ENCODE peak calls at places on chromosomes 3 and 15, in six cellular contexts. U, V, P, Z, I and K are unnamed samples.

GRCh38 chr15:99507016-99507731 is 58.6 kb upstream of the MEF2A start:
- DNase-seq in U (no peak), V (peak; percentile 45), P (no peak), Z (peak; percentile 78), I (peak; percentile 88), K (peak; percentile 31)

GRCh38 chr3:23372296-23372695 is 169.2 kb downstream of the UBE2E2 start:
- DNase-seq in U (no peak), V (no peak), P (no peak), Z (no peak), I (no peak), K (no peak)

GRCh38 chr15:79505956-79506355 is 73.8 kb downstream of the MINAR1 start:
- DNase-seq in U (no peak), V (peak; percentile 17), P (no peak), Z (no peak), I (no peak), K (no peak)

GRCh38 chr15:53962646-53963561 is 15.3 kb upstream of the UNC13C start:
- DNase-seq in U (no peak), V (no peak), P (peak; percentile 45), Z (no peak), I (no peak), K (peak; percentile 57)

GRCh38 chr3:45166283-45166879 is 20.2 kb upstream of the CDCP1 start:
- DNase-seq in U (no peak), V (no peak), P (no peak), Z (no peak), I (no peak), K (no peak)

GRCh38 chr3:11459147-11459837 is 184.4 kb downstream of the VGLL4 start:
- DNase-seq in U (no peak), V (peak; percentile 37), P (no peak), Z (peak; percentile 64), I (peak; percentile 70), K (no peak)

GRCh38 chr3:186476541-186476940 is 67.6 kb downstream of the CRYGS start:
- DNase-seq in U (no peak), V (no peak), P (no peak), Z (no peak), I (no peak), K (no peak)

GRCh38 chr3:79824166-79824565 is 56.4 kb upstream of the ROBO1 start:
- DNase-seq in U (no peak), V (no peak), P (no peak), Z (no peak), I (no peak), K (no peak)

GRCh38 chr3:69390771-69391170 is 4.9 kb upstream of the FRMD4B start:
- DNase-seq in U (no peak), V (no peak), P (no peak), Z (no peak), I (no peak), K (no peak)

DNA sequence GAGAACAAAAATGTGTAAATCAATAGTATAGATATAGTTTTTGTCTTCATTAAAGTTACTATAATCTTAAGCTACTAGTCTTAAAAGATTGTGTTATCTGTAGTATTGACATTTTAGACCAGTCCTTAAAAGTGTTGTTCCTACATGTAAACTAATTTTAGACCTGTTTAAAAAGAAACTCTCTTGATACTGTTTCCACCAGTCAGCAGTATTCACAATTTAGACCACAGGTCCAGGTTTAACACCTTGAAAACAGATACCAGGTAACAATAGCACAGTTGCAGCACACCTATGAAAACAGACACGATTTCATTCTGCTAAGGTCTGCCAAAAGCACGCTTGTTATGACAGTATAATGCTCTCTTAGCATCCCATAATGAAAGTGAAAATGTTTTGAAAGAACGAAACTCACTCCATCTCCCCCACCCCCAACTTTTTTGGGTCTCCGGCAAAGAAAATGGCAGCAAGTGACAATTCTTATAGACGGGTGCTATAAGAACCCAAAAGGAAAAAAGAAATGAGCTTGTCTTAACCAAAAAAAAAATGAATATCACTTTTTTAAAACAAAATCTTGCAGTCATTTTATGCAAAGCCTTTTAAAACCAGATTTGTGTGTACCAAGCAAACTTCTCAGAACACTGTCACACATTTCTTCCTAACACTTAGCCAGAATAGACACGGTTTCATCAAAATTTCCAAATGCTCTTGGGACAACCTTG is 1.6 kb downstream of the EIF4E3 start:
- DNase-seq in U (no peak), V (no peak), P (no peak), Z (no peak), I (no peak), K (peak; percentile 21)
- H3K4me3 ChIP-seq in U (no peak overlapping the region), V (peak overlapping the region; percentile 74), P (no peak overlapping the region), Z (no peak overlapping the region), I (no peak overlapping the region), K (no peak overlapping the region)

DNA sequence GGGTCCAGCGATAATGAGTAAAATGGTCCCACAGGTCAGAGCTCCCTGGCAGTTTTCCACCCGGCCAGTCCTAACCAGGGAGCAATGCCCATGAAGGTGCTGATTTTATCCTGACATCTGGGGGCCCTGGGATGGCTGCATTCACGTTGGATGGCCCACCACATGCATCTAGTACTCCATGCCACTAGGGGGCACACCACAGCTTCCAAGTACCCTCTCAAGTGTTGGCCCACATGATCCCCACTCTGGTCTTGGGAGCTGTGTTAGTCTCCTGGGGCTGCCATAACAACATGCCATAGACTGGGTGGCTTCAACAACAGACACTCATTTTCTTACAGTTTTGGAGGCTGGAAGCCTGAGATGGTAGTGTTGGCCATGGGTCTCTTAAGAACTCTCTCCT is 225.5 kb downstream of the SLCO3A1 start:
- DNase-seq in U (no peak), V (no peak), P (no peak), Z (no peak), I (no peak), K (peak; percentile 54)
- TF ChIP-seq CTCF in U (peak; percentile 64), V (peak; percentile 30), P (peak; percentile 23), Z (peak; percentile 14), I (peak; percentile 15), K (peak; percentile 49)

DNA sequence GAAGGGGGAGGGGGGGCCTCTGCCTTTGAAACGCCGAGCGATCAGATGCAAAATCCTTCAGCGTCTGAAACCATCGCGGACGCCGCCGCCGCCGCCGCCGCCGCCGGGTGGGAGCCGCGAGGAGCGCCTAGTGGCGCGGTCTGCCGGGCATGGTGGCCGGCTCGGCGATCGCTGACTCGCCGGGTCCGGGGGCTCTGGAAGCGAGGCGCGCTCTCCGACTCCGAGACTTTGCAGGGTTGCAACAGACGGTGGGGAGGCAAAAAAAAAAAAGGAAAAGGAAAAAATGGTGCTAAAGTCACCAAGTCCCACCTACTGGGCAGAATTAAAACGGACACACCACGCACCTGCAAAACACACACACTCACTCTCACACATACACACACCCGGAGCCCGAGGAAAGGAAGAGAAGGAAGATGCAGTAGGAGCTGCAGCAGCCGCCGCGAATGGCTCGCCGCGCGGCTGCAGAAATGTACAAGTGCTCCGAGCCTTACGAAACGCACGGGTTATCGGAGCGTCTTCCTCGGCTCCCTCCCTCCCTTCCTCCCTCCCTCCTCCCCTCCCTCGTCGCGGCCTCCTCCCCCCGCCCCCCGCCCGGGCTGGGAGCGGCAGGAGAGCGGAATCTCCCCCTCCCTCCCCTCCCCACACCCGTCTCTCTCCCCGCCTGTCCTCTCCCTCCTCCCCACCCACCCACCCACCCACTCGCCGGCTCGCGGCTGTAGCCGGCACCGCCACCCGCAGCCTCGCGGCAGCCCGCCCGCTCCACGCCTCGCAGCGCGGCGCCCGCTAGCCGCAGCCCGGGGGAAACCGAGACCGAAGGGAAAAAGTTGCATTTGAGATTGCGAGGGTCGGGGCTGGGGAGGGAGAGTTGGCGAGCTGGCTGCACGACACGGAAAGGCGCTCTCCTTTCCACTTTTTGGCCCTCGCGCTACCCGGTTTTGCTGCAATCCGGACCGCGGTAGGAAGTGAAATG is at the start of gene NTRK3:
- DNase-seq in U (no peak), V (peak; percentile 13), P (no peak), Z (peak; percentile 37), I (no peak), K (no peak)
- H3K4me3 ChIP-seq in U (no peak within 1 kb of the TSS), V (peak within 1 kb of the TSS; percentile 54), P (no peak within 1 kb of the TSS), Z (peak within 1 kb of the TSS; percentile 71), I (peak within 1 kb of the TSS; percentile 11), K (no peak within 1 kb of the TSS)

DNA sequence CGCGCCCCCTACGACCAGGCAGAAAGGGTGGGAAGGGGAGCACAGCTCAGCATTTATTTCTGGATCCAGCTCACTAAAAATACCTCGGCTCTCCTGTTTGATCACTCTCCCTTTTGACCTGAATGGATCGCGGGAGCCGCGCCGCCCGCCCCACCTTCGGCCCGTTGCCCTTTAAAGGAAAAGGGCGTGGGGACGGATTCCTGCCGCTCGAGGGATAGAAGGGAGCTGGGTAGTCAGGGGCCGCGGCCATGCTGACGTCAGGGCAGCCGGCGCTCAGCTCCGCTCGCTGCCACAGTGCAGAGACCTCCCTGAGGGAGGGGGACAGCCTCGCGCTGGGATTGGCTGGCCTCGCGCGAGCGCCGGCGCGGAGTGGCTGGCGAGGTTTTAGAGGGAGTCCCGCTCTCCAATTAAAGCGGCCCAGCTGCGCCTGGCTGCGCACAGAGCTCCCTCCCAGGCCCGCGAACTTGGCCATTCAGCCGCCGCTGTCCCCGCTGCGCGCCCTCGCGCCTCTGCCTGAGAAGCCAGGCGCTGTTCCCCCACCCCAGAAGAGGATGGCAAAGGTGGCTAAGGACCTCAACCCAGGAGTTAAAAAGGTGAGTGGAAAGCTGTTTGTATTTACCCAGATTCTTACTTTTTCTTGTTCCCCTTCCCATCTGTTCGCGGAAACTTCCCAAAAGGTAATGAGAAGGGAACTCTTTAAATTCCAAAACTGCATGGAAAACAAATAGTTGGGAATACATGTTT is at the start of gene LMCD1:
- DNase-seq in U (peak; percentile 57), V (peak; percentile 98), P (peak; percentile 96), Z (peak; percentile 95), I (peak; percentile 95), K (peak; percentile 90)
- TF ChIP-seq CTCF in U (no peak), V (peak; percentile 36), P (no peak), Z (no peak), I (peak; percentile 27), K (no peak)

GRCh38 chr3:138950701-138951100 is 3.7 kb downstream of the FOXL2NB start:
- DNase-seq in U (no peak), V (no peak), P (no peak), Z (no peak), I (no peak), K (no peak)
- H3K4me3 ChIP-seq in U (no peak overlapping the region), V (no peak overlapping the region), P (no peak overlapping the region), Z (peak overlapping the region; percentile 42), I (no peak overlapping the region), K (no peak overlapping the region)

GRCh38 chr3:184135149-184135910 is at the start of gene EIF2B5:
- DNase-seq in U (peak; percentile 88), V (peak; percentile 94), P (peak; percentile 92), Z (peak; percentile 86), I (peak; percentile 91), K (peak; percentile 95)
- TF ChIP-seq CTCF in U (peak; percentile 24), V (peak; percentile 34), P (no peak), Z (no peak), I (peak; percentile 47), K (peak; percentile 39)

GRCh38 chr3:108125151-108125540 is 34.3 kb upstream of the CD47 start:
- DNase-seq in U (no peak), V (no peak), P (no peak), Z (no peak), I (no peak), K (peak; percentile 27)

GRCh38 chr3:108126348-108126747 is 35.5 kb upstream of the CD47 start:
- DNase-seq in U (no peak), V (no peak), P (no peak), Z (no peak), I (no peak), K (no peak)

GRCh38 chr3:108127301-108127988 is 36.6 kb upstream of the CD47 start:
- DNase-seq in U (peak; percentile 70), V (no peak), P (no peak), Z (no peak), I (no peak), K (peak; percentile 76)

GRCh38 chr3:108124337-108125150 is 33.7 kb upstream of the CD47 start:
- DNase-seq in U (peak; percentile 98), V (no peak), P (no peak), Z (no peak), I (no peak), K (peak; percentile 97)

GRCh38 chr3:108125550-108126071 is 34.8 kb upstream of the CD47 start:
- DNase-seq in U (peak; percentile 88), V (no peak), P (no peak), Z (no peak), I (no peak), K (peak; percentile 92)
- H3K4me3 ChIP-seq in U (peak overlapping the region; percentile 57), V (no peak overlapping the region), P (no peak overlapping the region), Z (no peak overlapping the region), I (no peak overlapping the region), K (peak overlapping the region; percentile 66)

GRCh38 chr3:48432411-48433371 is 2.8 kb upstream of the PLXNB1 start:
- DNase-seq in U (no peak), V (peak; percentile 17), P (peak; percentile 80), Z (no peak), I (peak; percentile 14), K (peak; percentile 46)
- TF ChIP-seq CTCF in U (no peak), V (peak; percentile 12), P (no peak), Z (no peak), I (peak; percentile 16), K (no peak)